ENCODE peak calls at places on chromosomes 6 and 20, in seven cellular contexts. One of them, this sample, is unnamed.

GRCh38 chr6:121201108-121201507 is 133.2 kb downstream of the TBC1D32 start:
- DNase-seq in GM23338: peak
- DNase-seq in ecto neural progenitor cell: no peak
- DNase-seq in transverse colon: no peak
- DNase-seq in adipocyte: no peak
- DNase-seq in nucleus accumbens: no peak
- DNase-seq in fibroblast of the aortic adventitia: no peak
- DNase-seq in this sample: no peak

GRCh38 chr6:138310294-138310693 is 67.4 kb upstream of the SMIM28 start:
- DNase-seq in GM23338: no peak
- DNase-seq in ecto neural progenitor cell: no peak
- DNase-seq in transverse colon: no peak
- DNase-seq in adipocyte: no peak
- DNase-seq in nucleus accumbens: no peak
- DNase-seq in fibroblast of the aortic adventitia: peak
- DNase-seq in this sample: no peak

GRCh38 chr6:78605909-78606446 is 261.4 kb upstream of the IRAK1BP1 start:
- DNase-seq in GM23338: no peak
- DNase-seq in ecto neural progenitor cell: no peak
- DNase-seq in transverse colon: no peak
- DNase-seq in adipocyte: peak
- DNase-seq in nucleus accumbens: no peak
- DNase-seq in fibroblast of the aortic adventitia: peak
- DNase-seq in this sample: no peak

GRCh38 chr20:1711266-1711665 is 53.7 kb upstream of the SIRPG start:
- DNase-seq in GM23338: no peak
- DNase-seq in ecto neural progenitor cell: no peak
- DNase-seq in transverse colon: no peak
- DNase-seq in adipocyte: no peak
- DNase-seq in nucleus accumbens: no peak
- DNase-seq in fibroblast of the aortic adventitia: no peak
- DNase-seq in this sample: no peak

GRCh38 chr6:16929814-16930213 is 168.6 kb upstream of the ATXN1 start:
- DNase-seq in GM23338: no peak
- DNase-seq in ecto neural progenitor cell: no peak
- DNase-seq in transverse colon: no peak
- DNase-seq in adipocyte: peak
- DNase-seq in nucleus accumbens: no peak
- DNase-seq in fibroblast of the aortic adventitia: peak
- DNase-seq in this sample: no peak

GRCh38 chr20:32574296-32575226 is 10.6 kb downstream of the NOL4L start:
- DNase-seq in GM23338: peak
- DNase-seq in ecto neural progenitor cell: no peak
- DNase-seq in transverse colon: no peak
- DNase-seq in adipocyte: peak
- DNase-seq in nucleus accumbens: no peak
- DNase-seq in fibroblast of the aortic adventitia: peak
- DNase-seq in this sample: no peak

GRCh38 chr20:47027042-47027441 is 132.4 kb downstream of the EYA2 start:
- DNase-seq in GM23338: no peak
- DNase-seq in ecto neural progenitor cell: no peak
- DNase-seq in transverse colon: no peak
- DNase-seq in adipocyte: no peak
- DNase-seq in nucleus accumbens: no peak
- DNase-seq in fibroblast of the aortic adventitia: peak
- DNase-seq in this sample: no peak

GRCh38 chr20:62753626-62754025 is 42.6 kb upstream of the MRGBP start:
- DNase-seq in GM23338: no peak
- DNase-seq in ecto neural progenitor cell: no peak
- DNase-seq in transverse colon: no peak
- DNase-seq in adipocyte: no peak
- DNase-seq in nucleus accumbens: no peak
- DNase-seq in fibroblast of the aortic adventitia: no peak
- DNase-seq in this sample: no peak

GRCh38 chr20:25695532-25696383 is 895 bp downstream of the ZNF337 start:
- DNase-seq in GM23338: peak
- DNase-seq in ecto neural progenitor cell: no peak
- DNase-seq in transverse colon: peak
- DNase-seq in adipocyte: peak
- DNase-seq in nucleus accumbens: no peak
- DNase-seq in fibroblast of the aortic adventitia: peak
- DNase-seq in this sample: no peak

GRCh38 chr6:121533321-121533841 is 97.9 kb downstream of the GJA1 start:
- DNase-seq in GM23338: no peak
- DNase-seq in ecto neural progenitor cell: no peak
- DNase-seq in transverse colon: no peak
- DNase-seq in adipocyte: no peak
- DNase-seq in nucleus accumbens: no peak
- DNase-seq in fibroblast of the aortic adventitia: no peak
- DNase-seq in this sample: no peak

GRCh38 chr20:50085481-50086365 is 27.2 kb downstream of the UBE2V1 start:
- DNase-seq in GM23338: peak
- DNase-seq in ecto neural progenitor cell: peak
- DNase-seq in transverse colon: peak
- DNase-seq in adipocyte: peak
- DNase-seq in nucleus accumbens: peak
- DNase-seq in fibroblast of the aortic adventitia: peak
- DNase-seq in this sample: peak

GRCh38 chr6:44662461-44663121 is 275.1 kb downstream of the CDC5L start:
- DNase-seq in GM23338: peak
- DNase-seq in ecto neural progenitor cell: peak
- DNase-seq in transverse colon: peak
- DNase-seq in adipocyte: peak
- DNase-seq in nucleus accumbens: no peak
- DNase-seq in fibroblast of the aortic adventitia: no peak
- DNase-seq in this sample: no peak

GRCh38 chr20:38833857-38834164 is 28.3 kb downstream of the PPP1R16B start:
- DNase-seq in GM23338: no peak
- DNase-seq in ecto neural progenitor cell: no peak
- DNase-seq in transverse colon: no peak
- DNase-seq in adipocyte: no peak
- DNase-seq in nucleus accumbens: no peak
- DNase-seq in fibroblast of the aortic adventitia: no peak
- DNase-seq in this sample: no peak

GRCh38 chr6:2765896-2766766 is 938 bp downstream of the WRNIP1 start:
- DNase-seq in GM23338: peak
- DNase-seq in ecto neural progenitor cell: peak
- DNase-seq in transverse colon: peak
- DNase-seq in adipocyte: peak
- DNase-seq in nucleus accumbens: no peak
- DNase-seq in fibroblast of the aortic adventitia: peak
- DNase-seq in this sample: peak

GRCh38 chr6:43304882-43305281 is 3.7 kb downstream of the CRIP3 start:
- DNase-seq in GM23338: no peak
- DNase-seq in ecto neural progenitor cell: no peak
- DNase-seq in transverse colon: no peak
- DNase-seq in adipocyte: no peak
- DNase-seq in nucleus accumbens: no peak
- DNase-seq in fibroblast of the aortic adventitia: no peak
- DNase-seq in this sample: no peak